ENCODE peak calls at places on chromosomes 13 and 19, in five cellular contexts. N is mucosa of descending colon, A is hepatocyte, D is mesendoderm, Y is fibroblast of lung. P is an unnamed sample.

GRCh38 chr19:19606021-19606420 is 12.5 kb downstream of the PBX4 start:
- DNase-seq in N (peak; percentile 70), A (peak; percentile 63), D (peak; percentile 49), Y (peak; percentile 33), P (no peak)

GRCh38 chr19:45231891-45232290 is 13.3 kb downstream of the EXOC3L2 start:
- DNase-seq in N (no peak), A (no peak), D (no peak), Y (no peak), P (no peak)

GRCh38 chr19:3175761-3176714 is 2.5 kb upstream of the S1PR4 start:
- DNase-seq in N (peak; percentile 78), A (peak; percentile 48), D (no peak), Y (peak; percentile 69), P (peak; percentile 83)

GRCh38 chr13:106372199-106373160 is 163.0 kb downstream of the EFNB2 start:
- DNase-seq in N (no peak), A (no peak), D (no peak), Y (peak; percentile 89), P (no peak)

GRCh38 chr13:33260168-33261098 is 25.1 kb downstream of the STARD13 start:
- DNase-seq in N (no peak), A (peak; percentile 37), D (no peak), Y (no peak), P (no peak)

GRCh38 chr19:54674021-54674617 is 11.3 kb downstream of the LILRB4 start:
- DNase-seq in N (no peak), A (no peak), D (peak; percentile 31), Y (no peak), P (no peak)

GRCh38 chr13:113585828-113586355 is 1.3 kb downstream of the TFDP1 start:
- DNase-seq in N (no peak), A (no peak), D (no peak), Y (no peak), P (no peak)

GRCh38 chr19:20247016-20247683 is 80.1 kb downstream of the ZNF486 start:
- DNase-seq in N (peak; percentile 38), A (peak; percentile 58), D (peak; percentile 82), Y (peak; percentile 1), P (peak; percentile 19)

GRCh38 chr13:98571955-98572662 is 4.8 kb downstream of the STK24 start:
- DNase-seq in N (peak; percentile 59), A (peak; percentile 42), D (peak; percentile 22), Y (peak; percentile 44), P (no peak)

GRCh38 chr13:21034602-21035190 is 26.7 kb downstream of the LATS2 start:
- DNase-seq in N (no peak), A (no peak), D (peak; percentile 64), Y (peak; percentile 79), P (no peak)

GRCh38 chr19:43675269-43675879 is 5.4 kb upstream of the PLAUR start:
- DNase-seq in N (peak; percentile 80), A (peak; percentile 86), D (no peak), Y (peak; percentile 59), P (peak; percentile 71)

GRCh38 chr19:47124937-47125668 is 5.5 kb upstream of the SAE1 start:
- DNase-seq in N (no peak), A (peak; percentile 86), D (peak; percentile 93), Y (peak; percentile 69), P (no peak)

GRCh38 chr13:74574964-74575728 is 440.9 kb upstream of the KLF12 start:
- DNase-seq in N (no peak), A (no peak), D (peak; percentile 59), Y (no peak), P (no peak)

GRCh38 chr13:109254271-109254670 is 532.1 kb downstream of the IRS2 start:
- DNase-seq in N (no peak), A (no peak), D (no peak), Y (no peak), P (no peak)

GRCh38 chr19:47608074-47608907 is 643 bp upstream of the BICRA start:
- DNase-seq in N (peak; percentile 98), A (peak; percentile 98), D (peak; percentile 96), Y (peak; percentile 91), P (peak; percentile 92)

GRCh38 chr19:42926781-42927180 is 9.1 kb upstream of the PSG6 start:
- DNase-seq in N (no peak), A (no peak), D (no peak), Y (no peak), P (no peak)

GRCh38 chr13:38008636-38009035 is 139.1 kb upstream of the TRPC4 start:
- DNase-seq in N (no peak), A (peak; percentile 27), D (no peak), Y (no peak), P (peak; percentile 16)

GRCh38 chr19:19113040-19113541 is 25.2 kb downstream of the TMEM161A start:
- DNase-seq in N (no peak), A (no peak), D (peak; percentile 54), Y (peak; percentile 30), P (no peak)

GRCh38 chr13:19959141-19959830 is 759 bp downstream of the ZMYM2 start:
- DNase-seq in N (peak; percentile 80), A (peak; percentile 71), D (peak; percentile 77), Y (peak; percentile 42), P (peak; percentile 44)

GRCh38 chr19:40962460-40962961 is 28.6 kb upstream of the CYP2B6 start:
- DNase-seq in N (no peak), A (no peak), D (no peak), Y (peak; percentile 2), P (no peak)

GRCh38 chr19:49676136-49676689 is 858 bp upstream of the PRMT1 start:
- DNase-seq in N (peak; percentile 86), A (peak; percentile 94), D (peak; percentile 98), Y (peak; percentile 93), P (peak; percentile 75)

GRCh38 chr19:15782211-15782610 is 5.2 kb upstream of the OR10H5 start:
- DNase-seq in N (no peak), A (no peak), D (no peak), Y (no peak), P (no peak)

GRCh38 chr19:31448221-31448657 is 99.0 kb upstream of the TSHZ3 start:
- DNase-seq in N (peak; percentile 44), A (peak; percentile 60), D (peak; percentile 61), Y (peak; percentile 78), P (no peak)

GRCh38 chr19:15812059-15812722 is 3.3 kb downstream of the OR10H1 start:
- DNase-seq in N (no peak), A (no peak), D (no peak), Y (no peak), P (peak; percentile 58)

GRCh38 chr19:41861098-41861768 is 1.2 kb downstream of the RPS19 start:
- DNase-seq in N (no peak), A (no peak), D (no peak), Y (no peak), P (no peak)

GRCh38 chr19:27742041-27742440 is 1470.9 kb downstream of the UQCRFS1 start:
- DNase-seq in N (no peak), A (no peak), D (no peak), Y (peak; percentile 59), P (no peak)

GRCh38 chr13:88674841-88675240 is 1003.7 kb downstream of the SLITRK5 start:
- DNase-seq in N (no peak), A (no peak), D (no peak), Y (no peak), P (no peak)

GRCh38 chr13:47845981-47846380 is 155.1 kb downstream of the SUCLA2 start:
- DNase-seq in N (no peak), A (no peak), D (no peak), Y (no peak), P (no peak)
- H3K36me3 ChIP-seq in N (no peaks in the 10 kb centered on the region), A (no peaks in the 10 kb centered on the region), D (no peaks in the 10 kb centered on the region), Y (no peaks in the 10 kb centered on the region), P (no peaks in the 10 kb centered on the region)

GRCh38 chr19:10636304-10636972 is 11.1 kb downstream of the SLC44A2 start:
- DNase-seq in N (no peak), A (no peak), D (no peak), Y (no peak), P (no peak)
- H3K36me3 ChIP-seq in N (peaks cover 6% of the 10 kb centered on the region), A (no peaks in the 10 kb centered on the region), D (peaks cover 26% of the 10 kb centered on the region), Y (peaks cover 29% of the 10 kb centered on the region), P (no peaks in the 10 kb centered on the region)

GRCh38 chr19:4495471-4495870 is 22.8 kb downstream of the PLIN4 start:
- DNase-seq in N (peak; percentile 49), A (no peak), D (no peak), Y (no peak), P (no peak)
- H3K36me3 ChIP-seq in N (peaks cover 19% of the 10 kb centered on the region), A (no peaks in the 10 kb centered on the region), D (peaks cover 12% of the 10 kb centered on the region), Y (peaks cover 36% of the 10 kb centered on the region), P (peaks cover 36% of the 10 kb centered on the region)

DNA sequence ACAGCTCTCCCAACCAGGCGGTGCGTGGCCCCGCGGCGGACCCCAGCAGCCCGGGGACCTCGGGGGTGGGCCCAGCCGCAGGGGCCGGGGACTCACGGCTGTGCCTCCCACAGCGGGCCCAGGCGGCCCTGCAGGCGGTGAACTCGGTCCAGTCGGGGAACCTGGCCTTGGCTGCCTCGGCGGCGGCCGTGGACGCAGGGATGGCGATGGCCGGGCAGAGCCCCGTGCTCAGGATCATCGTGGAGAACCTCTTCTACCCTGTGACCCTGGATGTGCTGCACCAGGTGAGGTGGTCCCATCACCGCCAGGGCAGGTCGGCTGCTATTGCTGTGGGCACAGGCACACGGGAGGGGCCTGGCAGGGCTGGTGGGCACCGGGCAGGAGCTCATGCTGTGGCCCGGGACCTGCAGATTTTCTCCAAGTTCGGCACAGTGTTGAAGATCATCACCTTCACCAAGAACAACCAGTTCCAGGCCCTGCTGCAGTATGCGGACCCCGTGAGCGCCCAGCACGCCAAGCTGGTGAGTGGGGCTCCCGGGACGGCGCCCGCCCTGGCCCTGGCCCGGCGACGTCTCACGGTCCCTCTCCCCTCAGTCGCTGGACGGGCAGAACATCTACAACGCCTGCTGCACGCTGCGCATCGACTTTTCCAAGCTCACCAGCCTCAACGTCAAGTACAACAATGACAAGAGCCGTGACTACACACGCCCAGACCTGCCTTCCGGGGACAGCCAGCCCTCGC is 7.3 kb downstream of the PTBP1 start:
- DNase-seq in N (no peak), A (no peak), D (no peak), Y (no peak), P (no peak)
- H3K36me3 ChIP-seq in N (peaks cover 52% of the 10 kb centered on the region), A (peaks cover 3% of the 10 kb centered on the region), D (peaks cover 43% of the 10 kb centered on the region), Y (peaks cover 57% of the 10 kb centered on the region), P (peaks cover 50% of the 10 kb centered on the region)